ENCODE peak calls at places on chromosomes 11 and 22, in five cellular contexts. One of them, this sample, is unnamed.
A peak's percentile ranks its signal among the peaks of the same experiment; 100 is the strongest.

GRCh38 chr11:116525961-116526495 is 246.8 kb downstream of the BUD13 start:
- DNase-seq in spleen: no peak
- DNase-seq in CD8-positive, alpha-beta T cell: no peak
- DNase-seq in astrocyte of the spinal cord: no peak
- DNase-seq in choroid plexus epithelial cell: no peak
- DNase-seq in this sample: no peak

GRCh38 chr11:11806586-11806985 is 35.2 kb upstream of the USP47 start:
- DNase-seq in spleen: no peak
- DNase-seq in CD8-positive, alpha-beta T cell: no peak
- DNase-seq in astrocyte of the spinal cord: no peak
- DNase-seq in choroid plexus epithelial cell: no peak
- DNase-seq in this sample: no peak

GRCh38 chr11:69035959-69036340 is 12.8 kb upstream of the TPCN2 start:
- DNase-seq in spleen: no peak
- DNase-seq in CD8-positive, alpha-beta T cell: no peak
- DNase-seq in astrocyte of the spinal cord: no peak
- DNase-seq in choroid plexus epithelial cell: no peak
- DNase-seq in this sample: peak; percentile 22

GRCh38 chr11:19437760-19438159 is 197.0 kb upstream of the E2F8 start:
- DNase-seq in spleen: no peak
- DNase-seq in CD8-positive, alpha-beta T cell: no peak
- DNase-seq in astrocyte of the spinal cord: peak; percentile 82
- DNase-seq in choroid plexus epithelial cell: peak; percentile 76
- DNase-seq in this sample: peak; percentile 47

GRCh38 chr22:50086526-50086925 is 1.3 kb upstream of the MLC1 start:
- DNase-seq in spleen: no peak
- DNase-seq in CD8-positive, alpha-beta T cell: no peak
- DNase-seq in astrocyte of the spinal cord: no peak
- DNase-seq in choroid plexus epithelial cell: peak; percentile 47
- DNase-seq in this sample: peak; percentile 46

GRCh38 chr11:65911682-65912568 is 6.9 kb downstream of the C11orf68 start:
- DNase-seq in spleen: no peak
- DNase-seq in CD8-positive, alpha-beta T cell: no peak
- DNase-seq in astrocyte of the spinal cord: peak; percentile 73
- DNase-seq in choroid plexus epithelial cell: peak; percentile 50
- DNase-seq in this sample: peak; percentile 85

GRCh38 chr11:1750481-1750839 is at the start of gene IFITM10:
- DNase-seq in spleen: no peak
- DNase-seq in CD8-positive, alpha-beta T cell: no peak
- DNase-seq in astrocyte of the spinal cord: no peak
- DNase-seq in choroid plexus epithelial cell: no peak
- DNase-seq in this sample: no peak

GRCh38 chr22:23970201-23970641 is 3.5 kb downstream of the DDTL start:
- DNase-seq in spleen: no peak
- DNase-seq in CD8-positive, alpha-beta T cell: no peak
- DNase-seq in astrocyte of the spinal cord: no peak
- DNase-seq in choroid plexus epithelial cell: no peak
- DNase-seq in this sample: no peak

GRCh38 chr11:18384157-18384641 is 10.2 kb upstream of the LDHA start:
- DNase-seq in spleen: peak; percentile 76
- DNase-seq in CD8-positive, alpha-beta T cell: no peak
- DNase-seq in astrocyte of the spinal cord: peak; percentile 94
- DNase-seq in choroid plexus epithelial cell: peak; percentile 92
- DNase-seq in this sample: peak; percentile 85

GRCh38 chr11:88297320-88298263 is 39.9 kb downstream of the CTSC start:
- DNase-seq in spleen: no peak
- DNase-seq in CD8-positive, alpha-beta T cell: no peak
- DNase-seq in astrocyte of the spinal cord: no peak
- DNase-seq in choroid plexus epithelial cell: no peak
- DNase-seq in this sample: no peak

GRCh38 chr11:12017243-12017678 is 8.8 kb upstream of the DKK3 start:
- DNase-seq in spleen: no peak
- DNase-seq in CD8-positive, alpha-beta T cell: no peak
- DNase-seq in astrocyte of the spinal cord: peak; percentile 92
- DNase-seq in choroid plexus epithelial cell: peak; percentile 61
- DNase-seq in this sample: peak; percentile 51

GRCh38 chr11:100467821-100468508 is 219.1 kb upstream of the ARHGAP42 start:
- DNase-seq in spleen: no peak
- DNase-seq in CD8-positive, alpha-beta T cell: no peak
- DNase-seq in astrocyte of the spinal cord: no peak
- DNase-seq in choroid plexus epithelial cell: peak; percentile 5
- DNase-seq in this sample: no peak

GRCh38 chr11:18367431-18367830 is 26.9 kb upstream of the LDHA start:
- DNase-seq in spleen: no peak
- DNase-seq in CD8-positive, alpha-beta T cell: no peak
- DNase-seq in astrocyte of the spinal cord: no peak
- DNase-seq in choroid plexus epithelial cell: peak; percentile 36
- DNase-seq in this sample: no peak

GRCh38 chr11:123519055-123519796 is 89.2 kb downstream of the GRAMD1B start:
- DNase-seq in spleen: no peak
- DNase-seq in CD8-positive, alpha-beta T cell: no peak
- DNase-seq in astrocyte of the spinal cord: peak; percentile 19
- DNase-seq in choroid plexus epithelial cell: no peak
- DNase-seq in this sample: peak; percentile 52

GRCh38 chr22:29748248-29748893 is 18.4 kb downstream of the ZMAT5 start:
- DNase-seq in spleen: no peak
- DNase-seq in CD8-positive, alpha-beta T cell: no peak
- DNase-seq in astrocyte of the spinal cord: no peak
- DNase-seq in choroid plexus epithelial cell: no peak
- DNase-seq in this sample: peak; percentile 6

GRCh38 chr11:20068691-20069090 is 91.6 kb downstream of the DBX1 start:
- DNase-seq in spleen: no peak
- DNase-seq in CD8-positive, alpha-beta T cell: no peak
- DNase-seq in astrocyte of the spinal cord: no peak
- DNase-seq in choroid plexus epithelial cell: no peak
- DNase-seq in this sample: no peak

GRCh38 chr11:47714554-47715081 is 551 bp downstream of the AGBL2 start:
- DNase-seq in spleen: peak; percentile 77
- DNase-seq in CD8-positive, alpha-beta T cell: peak; percentile 52
- DNase-seq in astrocyte of the spinal cord: peak; percentile 16
- DNase-seq in choroid plexus epithelial cell: peak; percentile 11
- DNase-seq in this sample: no peak

GRCh38 chr11:46966773-46967172 is 30.2 kb downstream of the CSTPP1 start:
- DNase-seq in spleen: no peak
- DNase-seq in CD8-positive, alpha-beta T cell: no peak
- DNase-seq in astrocyte of the spinal cord: no peak
- DNase-seq in choroid plexus epithelial cell: no peak
- DNase-seq in this sample: no peak

GRCh38 chr11:19919050-19919561 is 206.5 kb downstream of the NAV2 start:
- DNase-seq in spleen: no peak
- DNase-seq in CD8-positive, alpha-beta T cell: no peak
- DNase-seq in astrocyte of the spinal cord: peak; percentile 99
- DNase-seq in choroid plexus epithelial cell: peak; percentile 94
- DNase-seq in this sample: peak; percentile 96

GRCh38 chr22:24834845-24835570 is 29.0 kb downstream of the SGSM1 start:
- DNase-seq in spleen: peak; percentile 10
- DNase-seq in CD8-positive, alpha-beta T cell: no peak
- DNase-seq in astrocyte of the spinal cord: no peak
- DNase-seq in choroid plexus epithelial cell: peak; percentile 31
- DNase-seq in this sample: no peak

GRCh38 chr11:113082501-113082900 is 121.3 kb downstream of the NCAM1 start:
- DNase-seq in spleen: no peak
- DNase-seq in CD8-positive, alpha-beta T cell: no peak
- DNase-seq in astrocyte of the spinal cord: no peak
- DNase-seq in choroid plexus epithelial cell: no peak
- DNase-seq in this sample: no peak

GRCh38 chr11:23988381-23989006 is 508.4 kb upstream of the LUZP2 start:
- DNase-seq in spleen: no peak
- DNase-seq in CD8-positive, alpha-beta T cell: no peak
- DNase-seq in astrocyte of the spinal cord: peak; percentile 86
- DNase-seq in choroid plexus epithelial cell: peak; percentile 84
- DNase-seq in this sample: peak; percentile 26

GRCh38 chr11:35618497-35619029 is 303 bp downstream of the FJX1 start:
- DNase-seq in spleen: peak; percentile 77
- DNase-seq in CD8-positive, alpha-beta T cell: no peak
- DNase-seq in astrocyte of the spinal cord: no peak
- DNase-seq in choroid plexus epithelial cell: peak; percentile 43
- DNase-seq in this sample: peak; percentile 31

GRCh38 chr11:104529916-104530315 is 366.0 kb upstream of the PDGFD start:
- DNase-seq in spleen: no peak
- DNase-seq in CD8-positive, alpha-beta T cell: no peak
- DNase-seq in astrocyte of the spinal cord: no peak
- DNase-seq in choroid plexus epithelial cell: no peak
- DNase-seq in this sample: no peak

GRCh38 chr22:43802897-43803495 is 9.1 kb downstream of the EFCAB6 start:
- DNase-seq in spleen: no peak
- DNase-seq in CD8-positive, alpha-beta T cell: no peak
- DNase-seq in astrocyte of the spinal cord: no peak
- DNase-seq in choroid plexus epithelial cell: no peak
- DNase-seq in this sample: no peak

GRCh38 chr11:1773711-1774550 is 10.2 kb upstream of the CTSD start:
- DNase-seq in spleen: peak; percentile 71
- DNase-seq in CD8-positive, alpha-beta T cell: no peak
- DNase-seq in astrocyte of the spinal cord: no peak
- DNase-seq in choroid plexus epithelial cell: no peak
- DNase-seq in this sample: no peak

GRCh38 chr11:47387944-47388696 is 9.8 kb upstream of the SPI1 start:
- DNase-seq in spleen: peak; percentile 86
- DNase-seq in CD8-positive, alpha-beta T cell: no peak
- DNase-seq in astrocyte of the spinal cord: no peak
- DNase-seq in choroid plexus epithelial cell: no peak
- DNase-seq in this sample: no peak

DNA sequence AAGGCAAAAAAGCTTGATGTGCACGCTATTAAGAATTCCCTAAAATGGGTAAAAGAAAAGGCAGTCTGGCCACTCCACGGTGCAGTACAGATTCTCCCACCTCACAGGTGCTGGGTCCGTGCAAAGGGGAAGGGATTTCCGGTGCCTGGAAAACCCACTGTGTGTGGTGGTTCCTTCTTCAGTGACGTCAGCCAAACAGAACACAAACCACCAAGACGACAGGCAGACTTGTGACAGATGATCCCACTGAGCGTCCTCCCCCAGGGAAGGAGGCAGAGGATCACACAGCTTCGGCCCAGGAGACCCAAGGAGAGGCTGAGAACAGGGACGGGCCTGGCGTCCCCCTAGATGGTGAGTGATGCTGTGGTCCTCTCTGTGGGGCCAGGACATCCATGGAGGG is 18.6 kb downstream of the PHF21B start:
- DNase-seq in spleen: no peak
- DNase-seq in CD8-positive, alpha-beta T cell: no peak
- DNase-seq in astrocyte of the spinal cord: no peak
- DNase-seq in choroid plexus epithelial cell: no peak
- DNase-seq in this sample: no peak
- TF ChIP-seq CTCF in spleen: no peak
- TF ChIP-seq CTCF in CD8-positive, alpha-beta T cell: no peak
- TF ChIP-seq CTCF in astrocyte of the spinal cord: no peak
- TF ChIP-seq CTCF in choroid plexus epithelial cell: no peak
- TF ChIP-seq CTCF in this sample: no peak

DNA sequence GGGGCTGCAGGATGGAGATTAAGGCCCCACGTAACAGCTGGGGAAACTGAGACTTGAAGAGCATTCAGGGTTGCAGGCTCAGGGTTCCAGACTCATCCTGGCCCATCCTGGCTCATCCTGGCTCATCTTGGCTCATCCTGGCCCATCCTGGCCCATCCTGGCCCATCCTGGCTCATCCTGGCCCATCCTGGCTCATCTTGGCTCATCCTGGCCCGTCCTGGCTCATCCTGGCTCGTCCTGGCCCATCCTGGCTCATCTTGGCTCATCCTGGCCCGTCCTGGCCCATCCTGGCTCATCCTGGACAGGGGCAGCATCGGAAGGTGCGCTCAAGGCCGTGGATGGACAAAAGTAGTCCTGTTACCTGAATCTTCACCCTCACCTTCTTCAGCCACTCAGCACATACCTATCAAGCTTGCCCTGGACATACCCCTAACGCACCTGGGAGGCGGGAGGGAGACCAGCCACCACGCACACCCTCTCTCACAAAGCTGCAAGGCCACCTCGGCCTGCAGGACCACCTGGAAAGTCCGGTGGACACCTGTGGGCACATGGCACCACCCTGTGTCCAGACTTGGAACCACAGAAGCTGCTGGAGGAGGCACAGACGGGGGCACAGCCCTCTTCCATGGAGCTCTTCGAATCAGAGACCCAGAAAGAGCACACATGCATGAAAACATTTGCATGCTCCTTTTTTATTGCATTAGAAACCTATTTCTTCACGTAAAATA is 20.3 kb upstream of the NLRP6 start:
- DNase-seq in spleen: no peak
- DNase-seq in CD8-positive, alpha-beta T cell: no peak
- DNase-seq in astrocyte of the spinal cord: no peak
- DNase-seq in choroid plexus epithelial cell: no peak
- DNase-seq in this sample: no peak
- TF ChIP-seq CTCF in spleen: no peak
- TF ChIP-seq CTCF in CD8-positive, alpha-beta T cell: no peak
- TF ChIP-seq CTCF in astrocyte of the spinal cord: no peak
- TF ChIP-seq CTCF in choroid plexus epithelial cell: peak; percentile 24
- TF ChIP-seq CTCF in this sample: peak; percentile 22

DNA sequence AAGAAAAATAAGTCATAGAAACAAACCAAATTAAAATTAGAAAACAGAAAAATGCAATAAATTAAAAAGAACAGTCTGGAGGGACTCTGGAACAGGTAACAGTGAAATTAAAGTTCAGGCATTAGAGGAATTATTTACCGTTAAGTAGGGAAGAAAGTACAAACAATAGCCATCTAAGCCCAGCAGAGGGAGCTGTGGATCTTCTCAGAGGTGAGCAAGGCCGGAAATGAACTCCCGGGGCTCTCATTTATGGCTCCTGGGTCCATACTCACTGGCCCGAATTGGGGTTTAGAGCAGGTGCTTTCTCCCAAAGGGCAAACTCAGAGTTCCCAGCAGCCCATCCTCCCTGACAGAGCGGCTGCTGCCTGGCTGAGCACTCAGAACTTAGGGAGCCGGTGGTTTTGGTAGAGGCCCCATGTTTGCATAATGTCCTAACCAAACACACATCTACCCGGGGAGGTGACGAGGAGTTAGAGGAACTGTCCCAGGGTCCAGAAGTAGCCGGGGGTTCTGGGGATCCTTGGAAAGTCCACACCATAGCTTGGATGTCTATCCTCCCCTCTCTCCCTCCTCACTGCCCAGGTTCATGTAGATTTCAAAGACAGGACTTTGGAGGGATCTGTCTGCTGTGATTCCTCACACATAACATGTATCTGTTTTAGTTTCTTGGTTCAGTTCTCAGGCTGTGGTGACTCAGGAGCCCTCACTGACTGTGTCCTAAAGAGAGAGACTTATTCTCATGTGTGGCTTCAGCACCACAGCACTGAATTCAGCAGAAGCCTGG is 87.7 kb upstream of the VPREB1 start:
- DNase-seq in spleen: peak; percentile 82
- DNase-seq in CD8-positive, alpha-beta T cell: peak; percentile 71
- DNase-seq in astrocyte of the spinal cord: peak; percentile 62
- DNase-seq in choroid plexus epithelial cell: peak; percentile 85
- DNase-seq in this sample: peak; percentile 47
- TF ChIP-seq CTCF in spleen: peak; percentile 80
- TF ChIP-seq CTCF in CD8-positive, alpha-beta T cell: peak; percentile 76
- TF ChIP-seq CTCF in astrocyte of the spinal cord: peak; percentile 79
- TF ChIP-seq CTCF in choroid plexus epithelial cell: peak; percentile 84
- TF ChIP-seq CTCF in this sample: peak; percentile 84

DNA sequence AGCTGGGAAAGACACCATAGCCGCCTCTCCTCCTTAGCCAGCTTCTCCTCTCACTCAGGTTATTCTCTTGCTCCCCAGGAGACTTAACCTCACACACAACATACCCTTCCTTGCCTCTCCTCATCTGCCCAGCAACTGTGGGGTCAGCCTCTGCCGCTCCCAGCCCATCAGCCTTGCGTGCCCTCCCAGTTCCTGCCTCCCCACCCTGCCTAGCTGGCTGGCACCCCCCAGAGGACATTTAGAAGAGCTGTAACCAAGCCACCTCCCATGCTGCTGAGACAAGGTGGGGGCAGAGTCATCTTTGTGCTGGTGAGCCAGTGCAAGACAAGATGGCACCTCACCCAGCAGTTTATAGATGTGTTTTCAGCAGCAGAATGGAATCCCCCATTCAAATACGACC is 38.2 kb downstream of the TOM1 start:
- DNase-seq in spleen: no peak
- DNase-seq in CD8-positive, alpha-beta T cell: no peak
- DNase-seq in astrocyte of the spinal cord: no peak
- DNase-seq in choroid plexus epithelial cell: no peak
- DNase-seq in this sample: no peak
- TF ChIP-seq CTCF in spleen: peak; percentile 36
- TF ChIP-seq CTCF in CD8-positive, alpha-beta T cell: no peak
- TF ChIP-seq CTCF in astrocyte of the spinal cord: no peak
- TF ChIP-seq CTCF in choroid plexus epithelial cell: peak; percentile 15
- TF ChIP-seq CTCF in this sample: peak; percentile 11